ENCODE peak calls at places on chromosomes 12 and 14, in five cellular contexts. C, Z, Y, U and T are unnamed samples.

GRCh38 chr14:86790408-86791364 is 1202.3 kb downstream of the GALC start:
- DNase-seq in C (no peak), Z (no peak), Y (no peak), U (no peak), T (no peak)

GRCh38 chr12:69069479-69069878 is 136.5 kb upstream of the CPM start:
- DNase-seq in C (no peak), Z (no peak), Y (no peak), U (no peak), T (no peak)

GRCh38 chr14:76456200-76456599 is 80.3 kb downstream of the ESRRB start:
- DNase-seq in C (peak; percentile 20), Z (peak; percentile 8), Y (peak; percentile 46), U (no peak), T (no peak)

GRCh38 chr12:126582231-126582630 is 1517.0 kb downstream of the AACS start:
- DNase-seq in C (peak; percentile 41), Z (no peak), Y (no peak), U (no peak), T (no peak)

GRCh38 chr12:10722905-10723866 is at the start of gene YBX3:
- DNase-seq in C (peak; percentile 90), Z (peak; percentile 75), Y (peak; percentile 90), U (peak; percentile 90), T (peak; percentile 90)

GRCh38 chr14:47555333-47555732 is 120.1 kb downstream of the MDGA2 start:
- DNase-seq in C (no peak), Z (no peak), Y (peak; percentile 24), U (no peak), T (no peak)

GRCh38 chr14:84086714-84087113 is 1443.2 kb upstream of the FLRT2 start:
- DNase-seq in C (no peak), Z (no peak), Y (no peak), U (no peak), T (no peak)

GRCh38 chr14:79197516-79197915 is 1013.8 kb downstream of the DIO2 start:
- DNase-seq in C (no peak), Z (no peak), Y (no peak), U (no peak), T (no peak)

GRCh38 chr14:31717294-31718085 is 156.3 kb downstream of the NUBPL start:
- DNase-seq in C (no peak), Z (no peak), Y (peak; percentile 19), U (no peak), T (no peak)

GRCh38 chr12:3199551-3200031 is 122.4 kb downstream of the TSPAN9 start:
- DNase-seq in C (no peak), Z (peak; percentile 59), Y (peak; percentile 50), U (no peak), T (no peak)

GRCh38 chr14:27435923-27436674 is 838.3 kb upstream of the NOVA1 start:
- DNase-seq in C (no peak), Z (no peak), Y (no peak), U (no peak), T (no peak)

GRCh38 chr14:34111505-34111904 is 160.6 kb upstream of the EGLN3 start:
- DNase-seq in C (no peak), Z (no peak), Y (no peak), U (no peak), T (no peak)

GRCh38 chr14:34110531-34110930 is 159.7 kb upstream of the EGLN3 start:
- DNase-seq in C (no peak), Z (no peak), Y (no peak), U (no peak), T (no peak)

GRCh38 chr14:34113051-34113511 is 162.2 kb upstream of the EGLN3 start:
- DNase-seq in C (no peak), Z (peak; percentile 31), Y (peak; percentile 6), U (no peak), T (no peak)

GRCh38 chr14:34113991-34114390 is 163.1 kb upstream of the EGLN3 start:
- DNase-seq in C (no peak), Z (no peak), Y (no peak), U (no peak), T (no peak)

GRCh38 chr14:34111933-34112332 is 161.1 kb upstream of the EGLN3 start:
- DNase-seq in C (no peak), Z (no peak), Y (no peak), U (no peak), T (no peak)
- TF ChIP-seq CTCF in C (peak; percentile 6), Z (no peak), Y (no peak), U (no peak), T (no peak)

GRCh38 chr12:121843236-121843982 is 15.2 kb downstream of the HPD start:
- DNase-seq in C (no peak), Z (no peak), Y (no peak), U (no peak), T (no peak)
- H3K27ac ChIP-seq in C (no peak overlapping the region), Z (no peak overlapping the region), Y (no peak overlapping the region), U (no peak overlapping the region), T (no peak overlapping the region)

GRCh38 chr12:52206309-52207040 is 14.7 kb upstream of the KRT80 start:
- DNase-seq in C (no peak), Z (no peak), Y (no peak), U (peak; percentile 34), T (no peak)
- H3K4me1 ChIP-seq in C (peaks cover 51% of the 10 kb centered on the region), Z (peaks cover 35% of the 10 kb centered on the region), Y (no peaks in the 10 kb centered on the region), U (peaks cover 27% of the 10 kb centered on the region), T (peaks cover 42% of the 10 kb centered on the region)

DNA sequence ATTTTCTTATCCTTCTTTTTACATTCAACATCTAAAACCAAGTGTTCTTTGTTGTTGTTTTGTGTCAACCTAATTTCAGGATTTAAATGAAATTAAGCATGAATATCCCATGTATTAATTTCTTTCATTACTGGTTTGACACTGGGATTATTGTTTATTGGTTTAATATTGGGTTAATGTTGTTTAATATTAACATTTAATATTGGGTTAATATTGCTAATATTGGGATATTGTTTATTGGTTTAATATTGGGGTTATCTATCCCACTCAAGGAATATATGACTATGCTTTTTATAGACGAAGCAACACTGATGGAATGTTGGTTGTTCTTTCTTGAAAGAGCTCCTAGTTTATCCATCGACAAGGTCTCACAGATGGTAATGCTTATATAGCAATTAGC is 45.9 kb downstream of the TMPRSS12 start:
- DNase-seq in C (no peak), Z (no peak), Y (no peak), U (no peak), T (no peak)
- TF ChIP-seq CTCF in C (no peak), Z (no peak), Y (no peak), U (no peak), T (no peak)

DNA sequence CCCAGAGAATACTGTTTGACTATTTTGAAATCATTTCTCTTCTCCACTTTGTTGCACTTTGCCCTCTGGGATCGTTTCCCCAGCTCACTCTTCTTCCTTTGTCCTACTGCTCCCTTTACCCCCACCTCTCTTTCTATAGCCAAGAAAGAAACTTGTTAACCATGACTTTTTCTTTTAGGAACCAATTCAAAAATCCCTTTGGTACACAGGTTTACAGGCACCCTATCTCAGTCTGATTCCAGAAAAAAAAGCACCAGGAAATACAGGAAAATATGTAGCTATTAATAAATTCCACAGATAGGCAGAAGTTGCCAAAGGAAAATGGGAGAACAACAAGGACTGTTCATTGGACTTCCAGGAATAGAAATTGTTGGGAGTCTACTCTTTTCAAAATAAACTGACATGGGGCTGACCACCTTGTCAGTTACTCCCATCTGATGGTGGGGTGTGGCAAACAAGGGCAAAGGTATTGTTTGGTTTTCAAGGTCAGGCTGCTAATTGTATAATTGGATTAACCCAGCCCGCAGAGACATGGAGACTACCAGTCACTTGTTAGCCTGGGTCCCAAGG is 82.4 kb downstream of the CRADD start:
- DNase-seq in C (no peak), Z (no peak), Y (no peak), U (no peak), T (no peak)
- H3K27ac ChIP-seq in C (no peak overlapping the region), Z (no peak overlapping the region), Y (no peak overlapping the region), U (peak overlapping the region; percentile 27), T (peak overlapping the region; percentile 42)

GRCh38 chr12:78232756-78233155 is 402.1 kb downstream of the NAV3 start:
- DNase-seq in C (no peak), Z (no peak), Y (no peak), U (no peak), T (no peak)
- H3K4me1 ChIP-seq in C (no peaks in the 10 kb centered on the region), Z (no peaks in the 10 kb centered on the region), Y (no peaks in the 10 kb centered on the region), U (no peaks in the 10 kb centered on the region), T (no peaks in the 10 kb centered on the region)

DNA sequence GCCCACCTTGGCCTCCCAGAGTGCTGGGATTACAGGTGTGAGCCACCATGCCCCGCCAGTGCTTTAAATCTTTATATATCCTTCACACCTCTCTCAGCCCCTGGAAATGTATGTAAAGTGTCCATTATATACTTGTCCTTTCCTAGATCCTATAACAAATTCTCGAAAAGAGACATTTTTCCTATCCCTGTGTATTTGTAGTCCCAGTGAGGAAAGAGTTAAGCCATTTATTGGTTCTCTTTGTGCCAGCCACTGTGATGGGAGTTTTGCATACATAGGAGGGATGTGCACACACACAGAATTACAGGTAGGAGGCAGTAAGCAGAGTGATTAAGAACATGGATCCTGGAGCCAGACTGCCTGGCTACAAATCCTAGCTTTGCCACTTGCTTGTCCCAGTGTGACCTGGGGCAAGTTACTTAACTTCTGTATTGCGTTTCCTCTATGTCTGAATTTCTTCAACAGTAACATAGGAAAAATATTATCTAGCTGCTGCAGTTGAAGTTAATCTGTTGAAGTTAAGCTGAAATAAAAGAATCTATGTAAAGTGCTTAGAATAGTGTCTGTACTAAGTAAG is 2.1 kb upstream of the RABGGTA start:
- DNase-seq in C (no peak), Z (no peak), Y (no peak), U (no peak), T (no peak)
- TF ChIP-seq CTCF in C (peak; percentile 26), Z (no peak), Y (no peak), U (peak; percentile 12), T (no peak)

DNA sequence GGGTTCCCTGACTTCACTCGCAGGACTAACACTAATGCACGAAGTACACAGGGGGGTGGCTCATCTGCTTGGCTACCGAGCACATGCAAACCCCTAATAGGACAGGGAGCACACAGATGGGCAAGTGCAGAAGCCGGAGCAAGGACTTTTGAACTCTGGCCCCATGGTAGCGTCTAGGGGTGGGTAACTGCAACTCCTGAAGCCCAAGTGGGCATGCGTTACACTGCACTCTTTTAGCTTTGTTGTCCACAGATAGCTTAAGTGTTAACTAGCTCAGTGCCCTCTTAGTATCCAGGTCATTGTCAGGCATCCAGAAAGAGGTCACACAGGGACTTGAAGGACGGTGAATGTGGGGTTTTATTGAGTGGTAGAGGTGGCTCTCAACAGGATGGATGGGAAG is 3.0 kb upstream of the BLTP3B start:
- DNase-seq in C (no peak), Z (no peak), Y (no peak), U (no peak), T (no peak)
- H3K27ac ChIP-seq in C (no peak overlapping the region), Z (no peak overlapping the region), Y (no peak overlapping the region), U (no peak overlapping the region), T (no peak overlapping the region)

DNA sequence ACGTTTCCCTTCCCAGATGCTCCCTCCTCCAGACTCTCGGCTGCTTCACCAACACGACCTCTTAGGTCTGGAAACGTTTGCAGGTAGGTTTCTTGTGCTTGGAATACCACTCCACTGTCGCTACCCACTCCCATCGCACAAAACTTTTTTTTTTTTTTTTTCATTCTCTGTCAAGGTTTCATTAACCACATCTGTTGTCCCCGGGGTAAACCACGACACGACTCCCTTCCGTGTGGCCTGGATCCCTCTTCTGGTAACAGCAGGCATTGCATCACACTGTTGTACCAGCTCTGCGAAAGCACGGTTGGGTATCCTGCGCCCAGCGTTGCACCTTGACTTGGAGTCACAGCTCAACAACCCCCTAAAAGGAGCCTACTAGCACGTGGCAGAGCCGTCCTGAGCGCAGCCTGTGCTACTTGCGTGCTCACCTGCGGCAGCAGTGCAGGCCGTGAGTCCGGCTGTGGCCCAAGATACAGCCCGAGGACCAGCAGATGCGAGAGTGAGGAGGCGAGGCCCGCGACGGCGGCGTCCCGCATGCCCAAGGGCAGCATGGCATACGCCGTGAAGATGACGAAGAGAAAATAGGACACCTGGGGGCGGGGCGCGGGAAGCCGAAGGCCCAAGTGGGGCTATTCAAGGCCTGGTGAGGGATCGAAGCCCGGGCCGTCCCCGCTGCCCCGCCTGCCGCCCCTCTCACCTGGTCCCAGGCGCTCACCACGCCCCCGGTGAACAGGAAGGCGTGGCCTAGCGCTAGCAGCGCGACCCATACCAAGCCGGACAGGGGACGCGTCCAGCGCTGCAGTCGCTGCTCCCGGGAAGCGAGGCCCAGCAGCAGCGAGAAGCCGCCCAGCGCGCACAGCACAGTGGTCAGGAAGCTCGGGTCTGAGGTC is 2.5 kb downstream of the ADCY4 start:
- DNase-seq in C (peak; percentile 78), Z (peak; percentile 52), Y (peak; percentile 64), U (peak; percentile 79), T (peak; percentile 52)
- H3K4me1 ChIP-seq in C (peaks cover 35% of the 10 kb centered on the region), Z (peaks cover 3% of the 10 kb centered on the region), Y (peaks cover 7% of the 10 kb centered on the region), U (peaks cover 77% of the 10 kb centered on the region), T (peaks cover 40% of the 10 kb centered on the region)